ENCODE peak calls at places on chromosomes 3 and 15, in eight cellular contexts. T is esophagus squamous epithelium, D is OCI-LY7, Q is cardiac muscle cell, Y is tibial nerve, W is ovary, E is WERI-Rb-1, C is uterus. X is an unnamed sample.

GRCh38 chr3:155619118-155619915 is 125.6 kb downstream of the PLCH1 start:
- DNase-seq in T (no peak), Q (no peak), D (no peak), E (no peak), Y (no peak), W (no peak), C (no peak), X (no peak)

GRCh38 chr15:91122296-91122695 is 22.2 kb downstream of the SV2B start:
- DNase-seq in D (no peak), Y (no peak), T (no peak), Q (no peak), E (no peak), W (no peak), C (no peak), X (no peak)

GRCh38 chr3:37096292-37096691 is 78.1 kb downstream of the LRRFIP2 start:
- DNase-seq in Y (no peak), W (no peak), T (no peak), Q (peak; percentile 63), E (no peak), D (no peak), C (no peak), X (no peak)

GRCh38 chr15:63040954-63041353 is 1.6 kb upstream of the TPM1 start:
- DNase-seq in T (no peak), Y (no peak), C (peak; percentile 38), D (no peak), E (no peak), Q (no peak), W (no peak), X (no peak)

GRCh38 chr15:83449928-83450501 is 2.9 kb downstream of the SH3GL3 start:
- DNase-seq in E (no peak), Q (peak; percentile 57), D (no peak), C (no peak), Y (no peak), T (no peak), W (no peak), X (no peak)

GRCh38 chr15:25136119-25136518 is 181.3 kb downstream of the SNRPN start:
- DNase-seq in D (peak; percentile 41), Q (peak; percentile 11), T (no peak), W (no peak), Y (no peak), E (peak; percentile 38), C (no peak), X (no peak)

GRCh38 chr15:68055224-68055705 is 1.1 kb downstream of the PIAS1 start:
- DNase-seq in D (peak; percentile 87), E (peak; percentile 61), W (no peak), C (no peak), T (no peak), Y (no peak), Q (peak; percentile 52), X (no peak)

GRCh38 chr3:147404000-147404799 is 2.1 kb downstream of the ZIC4 start:
- DNase-seq in W (no peak), Y (no peak), C (no peak), Q (no peak), T (no peak), E (no peak), D (no peak), X (no peak)

GRCh38 chr3:194042947-194043346 is 93.0 kb upstream of the HES1 start:
- DNase-seq in Y (no peak), C (no peak), T (no peak), W (no peak), E (no peak), Q (peak; percentile 58), D (no peak), X (no peak)

GRCh38 chr3:184289426-184289938 is 9.6 kb upstream of the PSMD2 start:
- DNase-seq in T (no peak), D (peak; percentile 65), Y (no peak), C (no peak), E (peak; percentile 79), W (peak; percentile 39), Q (peak; percentile 65), X (peak; percentile 66)

GRCh38 chr15:34691024-34691423 is 63.8 kb downstream of the GJD2 start:
- DNase-seq in D (no peak), C (no peak), W (no peak), T (no peak), Y (no peak), Q (no peak), E (no peak), X (no peak)

GRCh38 chr3:184558726-184559125 is 2.9 kb upstream of the EPHB3 start:
- DNase-seq in W (no peak), Q (no peak), E (no peak), Y (no peak), C (no peak), T (no peak), D (no peak), X (no peak)

GRCh38 chr3:133514418-133514817 is 59.1 kb upstream of the CDV3 start:
- DNase-seq in W (no peak), E (no peak), T (no peak), D (no peak), Q (no peak), Y (no peak), C (no peak), X (no peak)

GRCh38 chr15:26069204-26069603 is 206.1 kb upstream of the ATP10A start:
- DNase-seq in E (peak; percentile 33), D (no peak), T (no peak), Y (no peak), W (no peak), Q (no peak), C (no peak), X (no peak)

GRCh38 chr3:194711913-194712312 is 26.2 kb downstream of the FAM43A start:
- DNase-seq in E (no peak), D (no peak), Q (peak; percentile 96), T (no peak), C (peak; percentile 39), Y (no peak), W (no peak), X (no peak)

GRCh38 chr15:90174140-90174891 is 26.8 kb upstream of the SEMA4B start:
- DNase-seq in W (peak; percentile 83), Y (peak; percentile 86), D (no peak), E (peak; percentile 73), T (no peak), C (peak; percentile 88), Q (peak; percentile 70), X (peak; percentile 97)

GRCh38 chr3:157131861-157132260 is 28.1 kb downstream of the CCNL1 start:
- DNase-seq in W (no peak), Q (no peak), C (no peak), T (no peak), E (no peak), Y (no peak), D (no peak), X (no peak)

GRCh38 chr3:109831403-109831802 is 494.1 kb upstream of the DPPA4 start:
- DNase-seq in Y (no peak), W (no peak), C (no peak), Q (no peak), E (no peak), T (no peak), D (no peak), X (no peak)

GRCh38 chr15:84894743-84895425 is 10.4 kb downstream of the SLC28A1 start:
- DNase-seq in D (no peak), Q (no peak), T (no peak), E (no peak), Y (no peak), C (no peak), W (no peak), X (no peak)

GRCh38 chr15:45993508-45993907 is 358.7 kb downstream of the SQOR start:
- DNase-seq in W (no peak), Y (no peak), D (no peak), T (no peak), E (no peak), Q (no peak), C (no peak), X (no peak)

GRCh38 chr3:122092460-122093165 is 37.5 kb downstream of the CD86 start:
- DNase-seq in T (no peak), E (peak; percentile 14), C (no peak), W (no peak), Y (no peak), D (peak; percentile 56), Q (peak; percentile 63), X (no peak)

GRCh38 chr3:12405432-12406272 is 78.6 kb upstream of the TSEN2 start:
- DNase-seq in Y (peak; percentile 41), E (no peak), D (no peak), T (peak; percentile 36), Q (peak; percentile 98), C (peak; percentile 96), W (peak; percentile 63), X (no peak)

GRCh38 chr15:34188711-34189110 is 21.2 kb downstream of the KATNBL1 start:
- DNase-seq in Y (no peak), T (no peak), D (no peak), E (no peak), W (no peak), Q (no peak), C (no peak), X (no peak)

GRCh38 chr3:71912839-71913495 is 128.0 kb upstream of the PROK2 start:
- DNase-seq in E (no peak), C (no peak), W (no peak), Y (no peak), D (no peak), Q (no peak), T (no peak), X (no peak)

GRCh38 chr3:59074764-59075163 is 24.9 kb upstream of the CFAP20DC start:
- DNase-seq in Y (no peak), W (no peak), E (no peak), D (no peak), Q (no peak), C (no peak), T (no peak), X (no peak)

GRCh38 chr3:185712337-185712736 is 112.5 kb downstream of the IGF2BP2 start:
- DNase-seq in Q (no peak), T (no peak), E (no peak), W (no peak), D (no peak), C (no peak), Y (no peak), X (no peak)

GRCh38 chr3:184299488-184300376 is 691 bp downstream of the PSMD2 start:
- DNase-seq in W (no peak), T (no peak), D (no peak), Q (peak; percentile 32), E (no peak), Y (no peak), C (no peak), X (no peak)

GRCh38 chr3:50166309-50167019 is 11.3 kb downstream of the SEMA3F start:
- DNase-seq in W (no peak), Y (no peak), E (no peak), C (no peak), D (no peak), Q (no peak), T (no peak), X (no peak)
- H3K27ac ChIP-seq in W (peak overlapping the region; percentile 5), Y (peak overlapping the region; percentile 83), E (peak overlapping the region; percentile 49), C (peak overlapping the region; percentile 84), D (no peak overlapping the region), Q (peak overlapping the region; percentile 48), T (peak overlapping the region; percentile 94), X (no peak overlapping the region)

GRCh38 chr3:94069242-94069813 is 6.5 kb downstream of the NSUN3 start:
- DNase-seq in T (no peak), Y (no peak), E (no peak), C (no peak), D (peak; percentile 41), Q (peak; percentile 49), W (no peak), X (no peak)
- TF ChIP-seq CTCF in T (peak; percentile 33), Y (peak; percentile 54), E (no peak), C (peak; percentile 56), D (peak; percentile 90), Q (peak; percentile 49), W (no peak), X (peak; percentile 67)

GRCh38 chr3:11349466-11349865 is 77.3 kb downstream of the ATG7 start:
- DNase-seq in Y (no peak), W (no peak), Q (no peak), E (no peak), T (no peak), C (no peak), D (no peak), X (no peak)
- H3K27ac ChIP-seq in Y (no peak overlapping the region), W (no peak overlapping the region), Q (no peak overlapping the region), E (no peak overlapping the region), T (no peak overlapping the region), C (no peak overlapping the region), D (no peak overlapping the region), X (no peak overlapping the region)

GRCh38 chr3:55720614-55721013 is 233.5 kb upstream of the WNT5A start:
- DNase-seq in T (no peak), W (no peak), C (no peak), Q (peak; percentile 23), D (peak; percentile 72), E (no peak), Y (no peak), X (no peak)
- TF ChIP-seq CTCF in T (peak; percentile 16), W (no peak), C (no peak), Q (no peak), D (peak; percentile 74), E (peak; percentile 49), Y (no peak), X (peak; percentile 22)